ENCODE peak calls at places on chromosome 12, in seven cellular contexts. Y is left ventricle myocardium inferior, O is cardiac muscle cell, N is astrocyte, G is transverse colon, A is body of pancreas, V is HCT116. D is an unnamed sample.

GRCh38 chr12:5511644-5512584 is 80.0 kb downstream of the NTF3 start:
- DNase-seq in N (no peak), O (peak; percentile 56), A (peak; percentile 12), V (peak; percentile 18), Y (peak; percentile 40), G (peak; percentile 34), D (no peak)

GRCh38 chr12:109065853-109066193 is 13.4 kb downstream of the USP30 start:
- DNase-seq in G (no peak), O (no peak), N (no peak), V (no peak), A (no peak), Y (no peak), D (no peak)

GRCh38 chr12:51409846-51410245 is 14.8 kb upstream of the SLC4A8 start:
- DNase-seq in N (no peak), G (no peak), Y (no peak), O (no peak), A (no peak), V (no peak), D (no peak)

GRCh38 chr12:29187756-29188155 is 38.7 kb downstream of the FAR2 start:
- DNase-seq in G (no peak), Y (no peak), V (no peak), O (peak; percentile 79), N (no peak), A (no peak), D (no peak)

GRCh38 chr12:78651755-78652154 is 212.8 kb upstream of the SYT1 start:
- DNase-seq in Y (no peak), A (no peak), N (peak; percentile 26), O (no peak), V (no peak), G (no peak), D (peak; percentile 80)

GRCh38 chr12:29200586-29200985 is 51.5 kb downstream of the FAR2 start:
- DNase-seq in O (no peak), N (no peak), V (no peak), A (no peak), Y (no peak), G (no peak), D (peak; percentile 18)

GRCh38 chr12:105805730-105806390 is 332.9 kb downstream of the NUAK1 start:
- DNase-seq in O (no peak), V (no peak), A (no peak), Y (no peak), G (no peak), N (no peak), D (no peak)

GRCh38 chr12:132492951-132493350 is 3.0 kb downstream of the FBRSL1 start:
- DNase-seq in N (no peak), O (no peak), A (no peak), V (no peak), G (no peak), Y (no peak), D (no peak)

GRCh38 chr12:3747543-3747942 is 5.4 kb downstream of the CRACR2A start:
- DNase-seq in N (no peak), O (no peak), Y (no peak), V (no peak), G (peak; percentile 63), A (peak; percentile 19), D (no peak)

GRCh38 chr12:25241171-25242020 is 9.3 kb downstream of the KRAS start:
- DNase-seq in V (peak; percentile 18), G (no peak), N (peak; percentile 30), A (no peak), O (peak; percentile 70), Y (no peak), D (peak; percentile 56)

GRCh38 chr12:38053113-38053512 is 263.5 kb upstream of the ALG10B start:
- DNase-seq in V (no peak), A (no peak), G (no peak), Y (no peak), O (no peak), N (no peak), D (no peak)

GRCh38 chr12:50505945-50506344 is 1.2 kb downstream of the DIP2B start:
- DNase-seq in G (peak; percentile 32), Y (no peak), N (no peak), A (peak; percentile 43), O (peak; percentile 24), V (no peak), D (no peak)

GRCh38 chr12:89183985-89184435 is 168.3 kb downstream of the DUSP6 start:
- DNase-seq in V (no peak), Y (peak; percentile 41), A (peak; percentile 10), O (peak; percentile 96), N (no peak), G (peak; percentile 15), D (no peak)

GRCh38 chr12:48977290-48978281 is 536 bp upstream of the WNT1 start:
- DNase-seq in O (no peak), Y (no peak), A (peak; percentile 62), G (peak; percentile 71), N (peak; percentile 46), V (no peak), D (no peak)

GRCh38 chr12:68428724-68429580 is 96.8 kb upstream of the MDM1 start:
- DNase-seq in G (no peak), V (no peak), Y (no peak), O (peak; percentile 75), A (no peak), N (peak; percentile 88), D (no peak)

GRCh38 chr12:12779529-12779928 is 5.9 kb upstream of the APOLD1 start:
- DNase-seq in N (peak; percentile 85), Y (no peak), O (peak; percentile 86), A (no peak), V (no peak), G (no peak), D (no peak)

GRCh38 chr12:108570743-108571603 is 8.6 kb downstream of the ISCU start:
- DNase-seq in G (no peak), V (peak; percentile 28), Y (no peak), N (no peak), O (peak; percentile 75), A (no peak), D (no peak)

GRCh38 chr12:75488553-75488952 is 8.0 kb downstream of the GLIPR1 start:
- DNase-seq in A (peak; percentile 17), O (peak; percentile 70), V (no peak), N (peak; percentile 29), Y (no peak), G (no peak), D (peak; percentile 22)

GRCh38 chr12:130989391-130989790 is 35.7 kb downstream of the ADGRD1 start:
- DNase-seq in V (no peak), Y (no peak), O (no peak), G (no peak), A (no peak), N (no peak), D (no peak)

DNA sequence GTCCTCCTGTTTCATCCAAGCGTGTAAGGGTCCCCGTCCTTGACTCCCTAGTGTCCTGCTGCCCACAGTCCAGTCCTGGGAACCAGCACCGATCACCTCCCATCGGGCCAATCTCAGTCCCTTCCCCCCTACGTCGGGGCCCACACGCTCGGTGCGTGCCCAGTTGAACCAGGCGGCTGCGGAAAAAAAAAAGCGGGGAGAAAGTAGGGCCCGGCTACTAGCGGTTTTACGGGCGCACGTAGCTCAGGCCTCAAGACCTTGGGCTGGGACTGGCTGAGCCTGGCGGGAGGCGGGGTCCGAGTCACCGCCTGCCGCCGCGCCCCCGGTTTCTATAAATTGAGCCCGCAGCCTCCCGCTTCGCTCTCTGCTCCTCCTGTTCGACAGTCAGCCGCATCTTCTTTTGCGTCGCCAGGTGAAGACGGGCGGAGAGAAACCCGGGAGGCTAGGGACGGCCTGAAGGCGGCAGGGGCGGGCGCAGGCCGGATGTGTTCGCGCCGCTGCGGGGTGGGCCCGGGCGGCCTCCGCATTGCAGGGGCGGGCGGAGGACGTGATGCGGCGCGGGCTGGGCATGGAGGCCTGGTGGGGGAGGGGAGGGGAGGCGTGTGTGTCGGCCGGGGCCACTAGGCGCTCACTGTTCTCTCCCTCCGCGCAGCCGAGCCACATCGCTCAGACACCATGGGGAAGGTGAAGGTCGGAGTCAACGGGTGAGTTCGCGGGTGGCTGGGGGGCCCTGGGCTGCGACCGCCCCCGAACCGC is at the start of gene GAPDH:
- DNase-seq in V (peak; percentile 96), O (peak; percentile 98), Y (peak; percentile 95), N (peak; percentile 93), A (peak; percentile 93), G (peak; percentile 94), D (peak; percentile 100)
- H3K4me1 ChIP-seq in V (peaks cover 72% of the 10 kb centered on the region), O (peaks cover 24% of the 10 kb centered on the region), Y (peaks cover 75% of the 10 kb centered on the region), N (peaks cover 44% of the 10 kb centered on the region), A (peaks cover 44% of the 10 kb centered on the region), G (peaks cover 35% of the 10 kb centered on the region), D (peaks cover 32% of the 10 kb centered on the region)

GRCh38 chr12:27575780-27576154 is 51.8 kb downstream of the PPFIBP1 start:
- DNase-seq in A (no peak), V (no peak), Y (no peak), N (no peak), G (no peak), O (no peak), D (no peak)

GRCh38 chr12:27572486-27573255 is 48.7 kb downstream of the PPFIBP1 start:
- DNase-seq in V (no peak), O (no peak), A (no peak), N (peak; percentile 58), G (no peak), Y (no peak), D (no peak)

GRCh38 chr12:27573972-27574371 is 50.0 kb downstream of the PPFIBP1 start:
- DNase-seq in N (peak; percentile 97), Y (no peak), V (peak; percentile 37), G (no peak), O (peak; percentile 85), A (no peak), D (no peak)

GRCh38 chr12:27575099-27575779 is 51.2 kb downstream of the PPFIBP1 start:
- DNase-seq in G (no peak), A (no peak), V (no peak), Y (no peak), O (no peak), N (peak; percentile 41), D (no peak)

DNA sequence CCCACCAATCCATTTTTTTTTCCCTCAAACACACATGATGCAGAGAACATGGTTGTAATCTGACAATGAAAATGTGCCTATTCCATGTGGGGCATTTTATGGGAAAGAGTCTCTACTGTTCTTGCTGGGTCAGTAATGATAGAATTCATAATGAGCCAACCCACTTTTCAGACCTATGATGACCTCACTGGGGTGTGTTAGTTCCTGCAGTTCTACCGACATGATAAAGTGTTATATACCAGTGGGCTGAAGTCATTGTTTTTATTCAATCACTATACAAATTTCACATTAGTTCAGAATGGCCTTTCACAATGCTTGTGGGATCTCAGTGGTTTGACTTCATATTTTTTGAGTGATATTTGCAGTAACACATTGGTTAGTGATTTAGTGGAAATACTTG is 47.5 kb downstream of the PPFIBP1 start:
- DNase-seq in Y (no peak), A (no peak), V (no peak), O (peak; percentile 61), N (peak; percentile 98), G (no peak), D (no peak)
- H3K4me1 ChIP-seq in Y (peaks cover 90% of the 10 kb centered on the region), A (no peaks in the 10 kb centered on the region), V (peaks cover 51% of the 10 kb centered on the region), O (peaks cover 4% of the 10 kb centered on the region), N (peaks cover 54% of the 10 kb centered on the region), G (peaks cover 8% of the 10 kb centered on the region), D (no peaks in the 10 kb centered on the region)

GRCh38 chr12:121093487-121093891 is 39.2 kb upstream of the P2RX7 start:
- DNase-seq in V (no peak), O (no peak), A (no peak), N (no peak), Y (no peak), G (no peak), D (no peak)
- H3K4me1 ChIP-seq in V (peaks cover 20% of the 10 kb centered on the region), O (peaks cover 5% of the 10 kb centered on the region), A (peaks cover 6% of the 10 kb centered on the region), N (peaks cover 5% of the 10 kb centered on the region), Y (peaks cover 23% of the 10 kb centered on the region), G (peaks cover 11% of the 10 kb centered on the region), D (no peaks in the 10 kb centered on the region)

DNA sequence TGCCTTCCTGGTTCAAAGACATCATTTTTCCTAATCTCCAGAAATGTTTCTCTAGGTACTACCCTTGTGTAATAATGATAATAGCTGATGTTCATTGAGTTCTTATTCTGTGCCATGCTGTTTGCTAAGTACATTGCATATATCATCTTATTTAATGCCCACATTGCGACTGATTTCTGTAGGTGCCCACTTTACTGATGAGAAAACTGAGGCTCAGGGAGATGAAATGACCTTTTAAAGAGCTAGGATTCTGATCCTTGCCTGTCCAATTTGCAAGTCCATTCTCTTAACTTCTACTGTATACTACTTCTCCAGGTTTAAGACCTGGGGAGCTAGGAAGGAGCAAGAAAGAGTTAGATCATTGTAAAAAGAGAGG is 2.8 kb downstream of the DGKA start:
- DNase-seq in O (no peak), V (no peak), A (no peak), G (no peak), Y (no peak), N (no peak), D (no peak)
- H3K4me1 ChIP-seq in O (peaks cover 5% of the 10 kb centered on the region), V (peaks cover 64% of the 10 kb centered on the region), A (peaks cover 39% of the 10 kb centered on the region), G (peaks cover 44% of the 10 kb centered on the region), Y (peaks cover 48% of the 10 kb centered on the region), N (peaks cover 39% of the 10 kb centered on the region), D (peaks cover 5% of the 10 kb centered on the region)